ENCODE peak calls at places on chromosomes 5 and 9, in nine cellular contexts. One of them, this sample, is unnamed.

GRCh38 chr5:18653216-18653752 is 1019.0 kb downstream of the TAF11L14 start:
- DNase-seq in heart right ventricle: no peak
- DNase-seq in MCF 10A: no peak
- DNase-seq in brain microvascular endothelial cell: no peak
- DNase-seq in heart left ventricle: no peak
- DNase-seq in coronary artery: no peak
- DNase-seq in psoas muscle: no peak
- DNase-seq in CD4-positive, alpha-beta T cell: no peak
- DNase-seq in thyroid gland: no peak
- DNase-seq in this sample: no peak

GRCh38 chr5:138230261-138230660 is 17.1 kb upstream of the CDC23 start:
- DNase-seq in heart right ventricle: peak
- DNase-seq in MCF 10A: no peak
- DNase-seq in brain microvascular endothelial cell: no peak
- DNase-seq in heart left ventricle: peak
- DNase-seq in coronary artery: no peak
- DNase-seq in psoas muscle: no peak
- DNase-seq in CD4-positive, alpha-beta T cell: no peak
- DNase-seq in thyroid gland: no peak
- DNase-seq in this sample: no peak

GRCh38 chr5:100273846-100274580 is 261.2 kb upstream of the FAM174A start:
- DNase-seq in heart right ventricle: no peak
- DNase-seq in MCF 10A: no peak
- DNase-seq in brain microvascular endothelial cell: no peak
- DNase-seq in heart left ventricle: no peak
- DNase-seq in coronary artery: no peak
- DNase-seq in psoas muscle: no peak
- DNase-seq in CD4-positive, alpha-beta T cell: no peak
- DNase-seq in thyroid gland: no peak
- DNase-seq in this sample: no peak

GRCh38 chr9:759541-759940 is 82.0 kb upstream of the DMRT1 start:
- DNase-seq in heart right ventricle: no peak
- DNase-seq in MCF 10A: no peak
- DNase-seq in brain microvascular endothelial cell: no peak
- DNase-seq in heart left ventricle: no peak
- DNase-seq in coronary artery: no peak
- DNase-seq in psoas muscle: no peak
- DNase-seq in CD4-positive, alpha-beta T cell: no peak
- DNase-seq in thyroid gland: peak
- DNase-seq in this sample: no peak

GRCh38 chr5:68169898-68170297 is 45.7 kb upstream of the PIK3R1 start:
- DNase-seq in heart right ventricle: peak
- DNase-seq in MCF 10A: no peak
- DNase-seq in brain microvascular endothelial cell: no peak
- DNase-seq in heart left ventricle: peak
- DNase-seq in coronary artery: no peak
- DNase-seq in psoas muscle: no peak
- DNase-seq in CD4-positive, alpha-beta T cell: no peak
- DNase-seq in thyroid gland: no peak
- DNase-seq in this sample: no peak

GRCh38 chr9:129393064-129393463 is 215.0 kb upstream of the IER5L start:
- DNase-seq in heart right ventricle: no peak
- DNase-seq in MCF 10A: no peak
- DNase-seq in brain microvascular endothelial cell: no peak
- DNase-seq in heart left ventricle: no peak
- DNase-seq in coronary artery: no peak
- DNase-seq in psoas muscle: no peak
- DNase-seq in CD4-positive, alpha-beta T cell: no peak
- DNase-seq in thyroid gland: no peak
- DNase-seq in this sample: no peak

GRCh38 chr5:131564229-131564652 is 70.8 kb downstream of the RAPGEF6 start:
- DNase-seq in heart right ventricle: no peak
- DNase-seq in MCF 10A: no peak
- DNase-seq in brain microvascular endothelial cell: no peak
- DNase-seq in heart left ventricle: no peak
- DNase-seq in coronary artery: no peak
- DNase-seq in psoas muscle: no peak
- DNase-seq in CD4-positive, alpha-beta T cell: no peak
- DNase-seq in thyroid gland: no peak
- DNase-seq in this sample: no peak

GRCh38 chr9:97555164-97555563 is 53.7 kb downstream of the TMOD1 start:
- DNase-seq in heart right ventricle: peak
- DNase-seq in MCF 10A: no peak
- DNase-seq in brain microvascular endothelial cell: no peak
- DNase-seq in heart left ventricle: peak
- DNase-seq in coronary artery: peak
- DNase-seq in psoas muscle: peak
- DNase-seq in CD4-positive, alpha-beta T cell: no peak
- DNase-seq in thyroid gland: peak
- DNase-seq in this sample: no peak

GRCh38 chr5:116970318-116970717 is 395.7 kb upstream of the SEMA6A start:
- DNase-seq in heart right ventricle: no peak
- DNase-seq in MCF 10A: peak
- DNase-seq in brain microvascular endothelial cell: peak
- DNase-seq in heart left ventricle: no peak
- DNase-seq in coronary artery: no peak
- DNase-seq in psoas muscle: no peak
- DNase-seq in CD4-positive, alpha-beta T cell: no peak
- DNase-seq in thyroid gland: no peak
- DNase-seq in this sample: no peak

GRCh38 chr9:21078702-21079101 is 960 bp upstream of the IFNB1 start:
- DNase-seq in heart right ventricle: no peak
- DNase-seq in MCF 10A: no peak
- DNase-seq in brain microvascular endothelial cell: no peak
- DNase-seq in heart left ventricle: no peak
- DNase-seq in coronary artery: no peak
- DNase-seq in psoas muscle: no peak
- DNase-seq in CD4-positive, alpha-beta T cell: no peak
- DNase-seq in thyroid gland: no peak
- DNase-seq in this sample: no peak

GRCh38 chr5:151825445-151825844 is 53.7 kb downstream of the G3BP1 start:
- DNase-seq in heart right ventricle: no peak
- DNase-seq in MCF 10A: peak
- DNase-seq in brain microvascular endothelial cell: peak
- DNase-seq in heart left ventricle: peak
- DNase-seq in coronary artery: no peak
- DNase-seq in psoas muscle: peak
- DNase-seq in CD4-positive, alpha-beta T cell: peak
- DNase-seq in thyroid gland: peak
- DNase-seq in this sample: no peak

GRCh38 chr9:93147632-93148031 is 13.6 kb upstream of the NINJ1 start:
- DNase-seq in heart right ventricle: no peak
- DNase-seq in MCF 10A: no peak
- DNase-seq in brain microvascular endothelial cell: no peak
- DNase-seq in heart left ventricle: no peak
- DNase-seq in coronary artery: no peak
- DNase-seq in psoas muscle: no peak
- DNase-seq in CD4-positive, alpha-beta T cell: no peak
- DNase-seq in thyroid gland: no peak
- DNase-seq in this sample: no peak
- TF ChIP-seq CTCF in heart right ventricle: no peak
- TF ChIP-seq CTCF in MCF 10A: no peak
- TF ChIP-seq CTCF in brain microvascular endothelial cell: no peak
- TF ChIP-seq CTCF in heart left ventricle: no peak
- TF ChIP-seq CTCF in coronary artery: no peak
- TF ChIP-seq CTCF in psoas muscle: no peak
- TF ChIP-seq CTCF in CD4-positive, alpha-beta T cell: no peak
- TF ChIP-seq CTCF in thyroid gland: no peak
- TF ChIP-seq CTCF in this sample: no peak

DNA sequence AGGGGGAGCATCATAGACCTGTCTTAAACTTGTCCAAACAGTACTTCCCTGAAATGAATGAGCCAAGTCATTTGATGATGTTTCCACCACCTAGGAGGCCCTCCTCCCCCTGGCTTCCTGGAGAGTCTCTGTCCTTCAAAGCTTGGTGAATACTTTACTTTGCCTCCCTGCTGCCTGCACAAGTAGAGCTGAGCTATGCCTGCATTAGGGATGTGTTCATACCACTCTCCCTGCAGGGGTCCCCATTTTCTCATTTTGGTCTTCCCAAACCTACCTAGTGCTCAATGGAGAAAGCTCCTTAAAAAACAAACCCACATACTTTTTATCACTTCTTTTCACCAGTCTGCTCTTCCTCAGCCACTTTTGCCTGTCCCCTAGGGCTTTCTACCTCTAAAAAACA is 7.7 kb downstream of the CCNI2 start:
- DNase-seq in heart right ventricle: no peak
- DNase-seq in MCF 10A: peak
- DNase-seq in brain microvascular endothelial cell: peak
- DNase-seq in heart left ventricle: no peak
- DNase-seq in coronary artery: no peak
- DNase-seq in psoas muscle: no peak
- DNase-seq in CD4-positive, alpha-beta T cell: no peak
- DNase-seq in thyroid gland: no peak
- DNase-seq in this sample: no peak
- TF ChIP-seq CTCF in heart right ventricle: no peak
- TF ChIP-seq CTCF in MCF 10A: peak
- TF ChIP-seq CTCF in brain microvascular endothelial cell: peak
- TF ChIP-seq CTCF in heart left ventricle: peak
- TF ChIP-seq CTCF in coronary artery: no peak
- TF ChIP-seq CTCF in psoas muscle: no peak
- TF ChIP-seq CTCF in CD4-positive, alpha-beta T cell: no peak
- TF ChIP-seq CTCF in thyroid gland: no peak
- TF ChIP-seq CTCF in this sample: no peak

DNA sequence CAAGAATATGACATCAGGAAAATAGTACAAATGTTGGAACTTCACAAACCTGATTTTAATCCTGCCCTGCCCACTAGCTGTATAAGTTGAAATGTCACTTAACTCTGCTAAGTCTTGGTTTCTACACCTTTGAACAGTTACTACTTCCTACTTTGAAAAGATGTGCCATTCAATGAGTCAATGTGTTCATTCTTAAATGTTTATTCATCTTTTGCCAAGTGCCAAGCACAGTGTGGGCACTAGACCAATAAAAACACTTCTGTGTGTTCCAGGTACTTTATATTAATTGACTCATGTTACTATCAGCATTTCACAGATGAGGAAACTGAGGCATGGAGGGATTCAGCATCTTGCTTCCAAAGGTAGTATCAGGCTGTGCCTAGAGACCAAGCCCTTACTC is 12.8 kb downstream of the PDCL start:
- DNase-seq in heart right ventricle: no peak
- DNase-seq in MCF 10A: peak
- DNase-seq in brain microvascular endothelial cell: no peak
- DNase-seq in heart left ventricle: no peak
- DNase-seq in coronary artery: no peak
- DNase-seq in psoas muscle: no peak
- DNase-seq in CD4-positive, alpha-beta T cell: no peak
- DNase-seq in thyroid gland: no peak
- DNase-seq in this sample: no peak
- TF ChIP-seq CTCF in heart right ventricle: no peak
- TF ChIP-seq CTCF in MCF 10A: no peak
- TF ChIP-seq CTCF in brain microvascular endothelial cell: no peak
- TF ChIP-seq CTCF in heart left ventricle: no peak
- TF ChIP-seq CTCF in coronary artery: no peak
- TF ChIP-seq CTCF in psoas muscle: no peak
- TF ChIP-seq CTCF in CD4-positive, alpha-beta T cell: no peak
- TF ChIP-seq CTCF in thyroid gland: no peak
- TF ChIP-seq CTCF in this sample: no peak

DNA sequence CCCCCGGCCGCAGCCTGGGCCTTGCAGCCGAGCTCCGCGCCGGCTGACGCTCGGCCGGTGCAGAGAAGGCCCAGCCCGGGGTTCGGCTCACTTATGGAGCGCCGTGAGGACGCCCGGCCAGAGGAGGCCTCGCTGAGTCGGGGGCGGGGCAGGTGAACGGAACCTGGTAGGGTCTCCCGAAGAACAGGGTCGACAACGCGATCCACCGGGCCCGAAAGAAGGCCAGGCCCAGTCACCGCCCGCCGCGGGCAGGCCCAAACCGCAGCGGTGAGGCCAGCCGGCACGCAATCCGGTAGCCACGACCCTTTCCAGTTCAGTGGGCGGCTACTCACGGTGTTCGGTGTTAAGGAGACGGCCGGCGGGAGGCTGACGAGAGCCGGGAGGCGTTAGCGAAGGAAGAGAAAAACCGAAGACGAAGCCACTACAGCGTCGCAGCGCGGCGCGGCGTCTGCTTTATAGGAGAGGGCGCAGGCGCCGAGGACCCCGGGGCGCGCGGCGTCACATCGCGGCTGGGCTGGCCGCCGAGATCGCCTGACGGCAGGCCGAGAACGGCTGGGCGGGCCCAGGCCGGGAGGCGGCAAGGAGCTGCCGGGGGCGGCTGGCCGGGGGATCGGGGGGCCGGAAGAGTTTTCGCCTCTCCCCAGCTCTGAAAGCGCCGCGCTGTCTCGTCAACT is at the start of gene SKP1:
- DNase-seq in heart right ventricle: peak
- DNase-seq in MCF 10A: peak
- DNase-seq in brain microvascular endothelial cell: peak
- DNase-seq in heart left ventricle: peak
- DNase-seq in coronary artery: peak
- DNase-seq in psoas muscle: peak
- DNase-seq in CD4-positive, alpha-beta T cell: peak
- DNase-seq in thyroid gland: peak
- DNase-seq in this sample: peak
- TF ChIP-seq CTCF in heart right ventricle: no peak
- TF ChIP-seq CTCF in MCF 10A: no peak
- TF ChIP-seq CTCF in brain microvascular endothelial cell: no peak
- TF ChIP-seq CTCF in heart left ventricle: no peak
- TF ChIP-seq CTCF in coronary artery: no peak
- TF ChIP-seq CTCF in psoas muscle: no peak
- TF ChIP-seq CTCF in CD4-positive, alpha-beta T cell: no peak
- TF ChIP-seq CTCF in thyroid gland: no peak
- TF ChIP-seq CTCF in this sample: no peak